ENCODE peak calls at places on chromosomes 1 and 21, in eight cellular contexts. I is foreskin fibroblast, O is mesothelial cell of epicardium, H is esophagus squamous epithelium, Z is transverse colon, K is left ventricle myocardium inferior, D is left lung, A is NB4. F is an unnamed sample.

GRCh38 chr21:31372176-31372765 is 28.2 kb upstream of the TIAM1 start:
- DNase-seq in I (no peak), H (no peak), Z (no peak), K (no peak), A (no peak), O (no peak), D (no peak), F (no peak)

GRCh38 chr1:41664861-41665640 is 180.6 kb upstream of the EDN2 start:
- DNase-seq in A (no peak), O (no peak), I (peak; percentile 53), H (no peak), D (no peak), Z (no peak), K (no peak), F (no peak)

GRCh38 chr1:206030714-206031113 is 7.0 kb upstream of the CTSE start:
- DNase-seq in H (peak; percentile 16), D (peak; percentile 79), O (peak; percentile 75), Z (peak; percentile 76), K (peak; percentile 34), A (peak; percentile 92), I (peak; percentile 45), F (peak; percentile 60)

GRCh38 chr1:184972281-184973055 is 1.8 kb downstream of the NIBAN1 start:
- DNase-seq in O (no peak), K (no peak), Z (no peak), I (no peak), H (no peak), D (no peak), A (peak; percentile 15), F (no peak)

GRCh38 chr1:220409751-220410370 is 118.1 kb upstream of the MARK1 start:
- DNase-seq in Z (no peak), I (no peak), A (no peak), K (no peak), D (no peak), H (no peak), O (no peak), F (no peak)

GRCh38 chr1:230022666-230023380 is 44.2 kb upstream of the GALNT2 start:
- DNase-seq in K (no peak), H (no peak), O (no peak), I (no peak), D (no peak), Z (no peak), A (no peak), F (no peak)

GRCh38 chr1:167054531-167054930 is 35.6 kb downstream of the GPA33 start:
- DNase-seq in Z (no peak), O (no peak), A (no peak), H (no peak), I (no peak), D (no peak), K (no peak), F (no peak)

GRCh38 chr1:29713857-29714256 is 477.5 kb downstream of the PTPRU start:
- DNase-seq in D (no peak), O (no peak), Z (no peak), A (no peak), H (no peak), I (peak; percentile 28), K (no peak), F (no peak)

GRCh38 chr1:166300767-166301166 is 134.0 kb upstream of the FAM78B start:
- DNase-seq in D (no peak), K (no peak), Z (no peak), H (no peak), I (no peak), O (no peak), A (no peak), F (no peak)

GRCh38 chr1:174938306-174939000 is 61.3 kb upstream of the CACYBP start:
- DNase-seq in D (peak; percentile 40), Z (no peak), I (no peak), H (no peak), K (no peak), O (no peak), A (no peak), F (no peak)

GRCh38 chr1:53543771-53544695 is 84.8 kb downstream of the DMRTB1 start:
- DNase-seq in O (no peak), Z (no peak), H (no peak), I (peak; percentile 58), A (no peak), D (peak; percentile 15), K (peak; percentile 3), F (no peak)

GRCh38 chr1:173596097-173596825 is 6.6 kb downstream of the SLC9C2 start:
- DNase-seq in Z (no peak), A (no peak), H (no peak), O (no peak), K (no peak), D (no peak), I (no peak), F (no peak)

GRCh38 chr1:16926491-16927195 is 4.9 kb downstream of the CROCC start:
- DNase-seq in A (no peak), K (no peak), H (no peak), Z (no peak), O (no peak), I (no peak), D (no peak), F (no peak)

GRCh38 chr21:42973309-42973990 is 912 bp upstream of the PKNOX1 start:
- DNase-seq in Z (no peak), K (no peak), O (no peak), H (no peak), I (no peak), A (no peak), D (peak; percentile 46), F (no peak)

GRCh38 chr1:59089922-59090457 is 206.9 kb upstream of the FGGY start:
- DNase-seq in K (no peak), I (no peak), Z (peak; percentile 53), O (no peak), H (no peak), D (no peak), A (no peak), F (no peak)

GRCh38 chr1:227322376-227322775 is 4.1 kb upstream of the CDC42BPA start:
- DNase-seq in D (no peak), H (no peak), O (no peak), A (no peak), I (no peak), Z (no peak), K (no peak), F (no peak)

GRCh38 chr1:94856004-94856403 is 35.8 kb downstream of the SLC44A3 start:
- DNase-seq in I (no peak), O (no peak), H (no peak), K (no peak), Z (no peak), A (no peak), D (no peak), F (no peak)

GRCh38 chr1:94855307-94855700 is 35.1 kb downstream of the SLC44A3 start:
- DNase-seq in A (no peak), Z (no peak), I (no peak), D (no peak), K (no peak), O (no peak), H (no peak), F (no peak)

GRCh38 chr1:94851571-94851970 is 31.4 kb downstream of the SLC44A3 start:
- DNase-seq in I (no peak), D (no peak), Z (no peak), H (no peak), A (no peak), O (no peak), K (no peak), F (no peak)

GRCh38 chr1:94854458-94855306 is 34.5 kb downstream of the SLC44A3 start:
- DNase-seq in Z (peak; percentile 88), H (peak; percentile 45), I (peak; percentile 83), O (peak; percentile 81), A (peak; percentile 81), D (peak; percentile 92), K (peak; percentile 84), F (peak; percentile 75)

DNA sequence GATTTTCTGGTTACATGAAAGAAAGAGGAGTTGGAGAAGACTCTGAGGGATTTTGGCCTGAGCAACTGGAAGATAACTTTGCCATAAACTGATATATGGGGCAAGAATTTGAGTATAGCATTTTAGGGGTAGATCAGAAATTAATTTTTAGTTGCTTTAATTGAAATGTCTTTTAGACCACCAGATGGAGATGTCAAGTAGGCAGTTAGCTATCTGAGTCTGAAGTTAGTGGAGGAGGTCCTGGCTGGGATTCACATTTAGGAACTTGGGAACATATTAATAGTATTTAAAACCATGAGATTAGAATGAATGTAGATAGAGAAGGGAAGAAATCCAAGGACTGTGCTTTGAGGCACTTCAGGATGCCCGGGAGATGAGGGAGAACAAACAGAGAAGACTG is 32.6 kb downstream of the SLC44A3 start:
- DNase-seq in A (no peak), I (no peak), K (no peak), Z (no peak), D (no peak), O (no peak), H (no peak), F (no peak)
- TF ChIP-seq CTCF in A (no peak), I (no peak), K (peak; percentile 26), Z (no peak), D (no peak), O (no peak), H (no peak), F (no peak)

GRCh38 chr1:48947761-48948537 is 171.3 kb upstream of the BEND5 start:
- DNase-seq in Z (no peak), H (no peak), D (no peak), K (no peak), A (no peak), I (no peak), O (no peak), F (no peak)
- TF ChIP-seq CTCF in Z (no peak), H (no peak), D (no peak), K (no peak), A (no peak), I (no peak), O (no peak), F (no peak)

DNA sequence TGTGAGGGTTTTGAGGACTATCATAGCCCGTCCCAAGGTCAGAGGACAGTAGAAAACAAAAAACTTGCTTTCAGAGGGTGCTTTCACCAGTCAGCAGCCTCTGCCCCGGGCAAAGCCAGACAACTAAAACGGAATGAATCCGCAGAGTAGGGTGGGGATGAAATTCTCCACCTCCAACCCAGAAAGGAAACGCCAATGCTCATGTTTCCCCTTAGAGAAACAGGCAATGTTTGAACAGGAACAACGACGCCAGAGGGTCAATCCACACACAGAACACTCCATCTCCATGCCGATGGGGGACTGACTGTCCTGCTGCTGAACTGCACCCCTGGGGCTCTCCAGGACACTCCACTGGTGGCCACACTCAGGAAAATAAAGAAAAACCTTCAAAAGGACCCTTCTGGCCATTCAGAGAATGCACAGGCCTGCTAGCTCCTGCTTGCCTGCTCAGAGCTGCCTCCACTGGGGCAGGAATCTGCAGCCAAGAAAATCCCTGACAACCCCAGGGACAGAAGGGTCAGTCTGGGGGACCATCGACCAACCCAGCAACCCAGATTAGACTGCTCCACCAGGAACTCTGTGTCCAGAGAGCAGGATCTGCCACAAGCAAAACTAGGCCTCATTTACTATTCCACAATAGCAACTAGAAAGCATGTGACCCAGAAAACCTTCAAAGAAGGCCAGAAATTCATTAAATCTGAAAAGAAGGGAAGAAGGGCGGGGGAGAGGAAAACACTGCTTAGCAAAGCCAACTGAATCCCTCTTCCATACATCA is 116.0 kb downstream of the TOMM20 start:
- DNase-seq in O (no peak), Z (no peak), D (no peak), I (no peak), H (no peak), K (no peak), A (no peak), F (no peak)
- TF ChIP-seq CTCF in O (no peak), Z (no peak), D (no peak), I (no peak), H (no peak), K (no peak), A (no peak), F (no peak)

DNA sequence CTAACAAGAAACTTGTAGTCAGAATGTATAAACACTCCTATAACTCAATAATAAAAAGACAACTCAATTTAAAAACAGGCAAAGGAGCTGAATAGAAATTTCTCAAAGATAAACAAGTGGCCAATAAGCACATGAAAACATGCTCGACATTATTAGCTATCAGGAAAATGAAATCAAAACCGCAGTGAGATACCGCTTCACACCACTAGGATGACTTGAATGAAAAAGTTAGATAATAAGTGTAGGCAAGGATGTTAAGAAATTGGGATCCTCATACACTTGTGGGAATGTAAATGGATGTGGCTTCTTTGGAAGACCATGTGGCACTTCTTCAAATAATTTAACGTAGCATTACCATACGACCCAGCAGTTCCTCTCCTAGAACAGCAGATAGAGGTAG is 8.9 kb downstream of the RALGPS2 start:
- DNase-seq in D (no peak), A (peak; percentile 5), I (no peak), K (no peak), H (no peak), O (no peak), Z (no peak), F (no peak)
- TF ChIP-seq CTCF in D (no peak), A (no peak), I (no peak), K (peak; percentile 35), H (no peak), O (peak; percentile 63), Z (peak; percentile 30), F (peak; percentile 41)

F was measured in CD14-positive monocyte.